ENCODE peak calls at places on chromosomes 16 and 17, in ten cellular contexts. M, R, U, J, H, Z, N, K, L and O are unnamed samples.

GRCh38 chr16:87702325-87702811 is 63.4 kb downstream of the KLHDC4 start:
- DNase-seq in K (peak; percentile 91), N (no peak), R (no peak), H (peak; percentile 82), J (no peak), U (peak; percentile 73), M (no peak), L (peak; percentile 11), Z (peak; percentile 93), O (peak; percentile 70)

GRCh38 chr16:29231231-29231630 is 175.3 kb downstream of the NPIPB11 start:
- DNase-seq in R (no peak), M (no peak), J (no peak), K (no peak), U (no peak), H (no peak), Z (no peak), N (no peak), L (peak; percentile 10), O (no peak)

GRCh38 chr16:52906271-52906670 is 146.4 kb downstream of the CHD9NB start:
- DNase-seq in K (no peak), N (no peak), Z (no peak), J (no peak), L (no peak), M (no peak), U (peak; percentile 22), H (no peak), R (no peak), O (no peak)

GRCh38 chr17:80248894-80249710 is 11.6 kb upstream of the RNF213 start:
- DNase-seq in R (no peak), M (no peak), N (no peak), K (no peak), H (no peak), J (peak; percentile 43), Z (no peak), U (no peak), L (no peak), O (no peak)

GRCh38 chr16:51383909-51384308 is 232.8 kb upstream of the SALL1 start:
- DNase-seq in J (no peak), Z (no peak), N (no peak), R (no peak), M (no peak), L (no peak), U (no peak), K (no peak), H (no peak), O (no peak)

GRCh38 chr17:53627511-53627910 is 195.2 kb upstream of the KIF2B start:
- DNase-seq in M (peak; percentile 31), U (no peak), J (no peak), N (no peak), Z (no peak), H (no peak), K (no peak), L (peak; percentile 59), R (no peak), O (no peak)

GRCh38 chr16:11056989-11057645 is 112.8 kb downstream of the CLEC16A start:
- DNase-seq in H (no peak), N (no peak), U (no peak), M (no peak), J (no peak), Z (no peak), L (no peak), K (no peak), R (no peak), O (no peak)

GRCh38 chr16:49658066-49658465 is 197.8 kb downstream of the ZNF423 start:
- DNase-seq in N (no peak), R (no peak), L (no peak), Z (no peak), U (no peak), H (no peak), K (no peak), J (no peak), M (no peak), O (no peak)

GRCh38 chr16:2514333-2515179 is 804 bp downstream of the ATP6V0C start:
- DNase-seq in J (no peak), H (peak; percentile 45), U (no peak), K (no peak), Z (no peak), M (no peak), L (no peak), R (no peak), N (peak; percentile 43), O (peak; percentile 51)

GRCh38 chr16:2513405-2514332 is at the start of gene ATP6V0C:
- DNase-seq in K (peak; percentile 98), H (peak; percentile 90), L (peak; percentile 75), M (no peak), R (peak; percentile 52), U (peak; percentile 87), N (peak; percentile 97), Z (peak; percentile 98), J (peak; percentile 96), O (peak; percentile 93)

GRCh38 chr16:2511128-2511785 is 2.5 kb upstream of the ATP6V0C start:
- DNase-seq in K (no peak), N (peak; percentile 58), R (no peak), Z (no peak), J (peak; percentile 72), U (no peak), M (no peak), L (peak; percentile 65), H (no peak), O (no peak)

GRCh38 chr16:2511996-2512919 is 1.5 kb upstream of the ATP6V0C start:
- DNase-seq in K (no peak), H (no peak), N (no peak), R (no peak), Z (no peak), J (no peak), M (no peak), L (no peak), U (no peak), O (no peak)

GRCh38 chr16:2512920-2513404 is 790 bp upstream of the ATP6V0C start:
- DNase-seq in L (no peak), K (peak; percentile 58), U (no peak), N (no peak), J (peak; percentile 50), M (no peak), H (peak; percentile 41), R (no peak), Z (peak; percentile 58), O (peak; percentile 55)
- TF ChIP-seq CTCF in L (no peak), K (no peak), U (no peak), N (no peak), J (no peak), M (no peak), H (peak; percentile 12), R (peak; percentile 12), Z (peak; percentile 6), O (no peak)

GRCh38 chr17:50864747-50865059 is 1.5 kb downstream of the TOB1 start:
- DNase-seq in H (no peak), J (no peak), R (no peak), K (no peak), M (no peak), Z (no peak), U (no peak), L (no peak), N (no peak), O (peak; percentile 41)
- TF ChIP-seq CTCF in H (no peak), J (no peak), R (no peak), K (no peak), M (no peak), Z (no peak), U (no peak), L (peak; percentile 16), N (no peak), O (no peak)

GRCh38 chr17:2176484-2177175 is 121.7 kb downstream of the HIC1 start:
- DNase-seq in N (no peak), U (no peak), R (no peak), J (no peak), L (no peak), M (no peak), H (no peak), Z (no peak), K (no peak), O (no peak)

GRCh38 chr17:2173005-2173404 is 118.1 kb downstream of the HIC1 start:
- DNase-seq in Z (no peak), J (no peak), K (no peak), U (no peak), L (peak; percentile 56), N (no peak), R (no peak), M (no peak), H (no peak), O (no peak)

GRCh38 chr17:2174048-2174447 is 119.1 kb downstream of the HIC1 start:
- DNase-seq in R (no peak), Z (no peak), H (no peak), M (no peak), K (no peak), J (no peak), N (no peak), U (no peak), L (peak; percentile 59), O (no peak)

GRCh38 chr17:2175294-2175628 is 120.4 kb downstream of the HIC1 start:
- DNase-seq in R (no peak), N (no peak), K (no peak), U (no peak), H (no peak), L (peak; percentile 65), M (no peak), J (no peak), Z (no peak), O (no peak)

DNA sequence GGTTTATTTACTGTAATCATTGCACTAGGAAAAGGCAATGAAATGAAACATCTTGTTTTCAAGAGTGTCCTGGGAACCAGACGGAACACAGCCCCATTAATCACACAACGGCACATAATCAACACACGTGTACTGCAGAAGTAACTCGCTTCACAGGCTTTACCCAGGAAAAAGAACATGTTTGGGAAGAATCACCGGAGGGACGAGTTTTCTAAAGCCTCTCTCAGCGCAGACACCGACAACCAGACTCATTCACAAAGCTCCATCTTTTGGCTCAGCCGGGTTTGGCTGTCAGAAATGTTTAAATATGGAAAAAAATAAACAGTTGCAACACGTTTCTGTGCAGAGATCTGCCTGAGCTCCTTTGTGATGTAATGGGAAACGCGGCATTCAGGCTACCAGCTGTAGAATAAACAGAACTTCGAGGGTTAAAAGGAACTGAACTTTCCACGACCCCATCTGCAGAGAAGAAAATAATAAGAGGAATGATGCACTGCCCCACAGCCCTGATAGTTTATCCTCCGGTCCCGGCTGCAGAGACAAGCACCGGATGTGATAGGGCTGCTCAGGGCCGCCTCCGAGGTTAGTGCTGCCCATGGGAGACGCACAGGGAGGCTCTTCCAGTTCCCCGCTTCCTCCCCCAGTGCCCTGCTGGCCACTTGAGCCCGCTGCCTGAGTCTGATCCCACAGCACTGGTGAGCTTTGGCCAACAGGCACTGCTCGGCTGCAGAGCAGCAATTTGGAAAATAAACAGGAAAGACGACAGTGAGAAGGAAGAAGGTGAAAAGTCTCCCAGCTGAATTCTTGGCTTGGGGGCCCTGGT is 119.8 kb downstream of the HIC1 start:
- DNase-seq in R (peak; percentile 78), Z (no peak), N (no peak), U (peak; percentile 34), K (no peak), L (peak; percentile 95), J (peak; percentile 70), M (peak; percentile 78), H (no peak), O (no peak)
- TF ChIP-seq CTCF in R (no peak), Z (no peak), N (no peak), U (no peak), K (no peak), L (peak; percentile 39), J (no peak), M (peak; percentile 14), H (no peak), O (no peak)

GRCh38 chr17:74780443-74781238 is 4.5 kb upstream of the NAT9 start:
- DNase-seq in N (no peak), J (no peak), L (no peak), R (no peak), U (peak; percentile 29), H (peak; percentile 69), K (peak; percentile 51), Z (no peak), M (no peak), O (peak; percentile 61)
- TF ChIP-seq CTCF in N (no peak), J (peak; percentile 27), L (peak; percentile 8), R (peak; percentile 34), U (no peak), H (peak; percentile 49), K (peak; percentile 16), Z (no peak), M (peak; percentile 14), O (peak; percentile 50)